ENCODE peak calls at places on chromosomes 3 and 15, in ten cellular contexts. N, V, D, T, C, R, E, W, L and I are unnamed samples. For H3K9me3 and H3K4me1, the result is how much of the 10 kb centered on the place peaks cover.

GRCh38 chr3:141262306-141262705 is 30.7 kb downstream of the PXYLP1 start:
- DNase-seq in N (no peak), V (no peak), D (no peak), T (no peak), C (no peak), R (no peak), E (peak), W (no peak), L (no peak), I (no peak)

GRCh38 chr3:172038823-172039222 is 555 bp upstream of the FNDC3B start:
- DNase-seq in N (no peak), V (no peak), D (no peak), T (no peak), C (no peak), R (no peak), E (peak), W (no peak), L (no peak), I (no peak)

GRCh38 chr3:62562017-62562416 is 188.7 kb upstream of the FEZF2 start:
- DNase-seq in N (no peak), V (no peak), D (peak), T (no peak), C (no peak), R (no peak), E (peak), W (no peak), L (no peak), I (no peak)

GRCh38 chr3:18725668-18726407 is 300.7 kb upstream of the SATB1 start:
- DNase-seq in N (no peak), V (no peak), D (no peak), T (peak), C (no peak), R (no peak), E (no peak), W (no peak), L (no peak), I (peak)

GRCh38 chr15:44716983-44717602 is 5.8 kb downstream of the B2M start:
- DNase-seq in N (no peak), V (no peak), D (no peak), T (no peak), C (no peak), R (no peak), E (no peak), W (no peak), L (no peak), I (no peak)

GRCh38 chr3:23723930-23724329 is 81.8 kb upstream of the UBE2E1 start:
- DNase-seq in N (no peak), V (no peak), D (no peak), T (no peak), C (no peak), R (no peak), E (no peak), W (no peak), L (no peak), I (no peak)

GRCh38 chr3:184545769-184546168 is 15.8 kb upstream of the EPHB3 start:
- DNase-seq in N (no peak), V (no peak), D (no peak), T (no peak), C (no peak), R (no peak), E (no peak), W (no peak), L (no peak), I (no peak)

GRCh38 chr3:38354588-38355344 is 8.2 kb downstream of the XYLB start:
- DNase-seq in N (no peak), V (no peak), D (peak), T (no peak), C (no peak), R (no peak), E (peak), W (peak), L (no peak), I (no peak)

GRCh38 chr3:76997733-76998132 is 42.2 kb upstream of the ROBO2 start:
- DNase-seq in N (no peak), V (no peak), D (no peak), T (no peak), C (no peak), R (no peak), E (peak), W (no peak), L (no peak), I (no peak)

GRCh38 chr3:34364345-34364744 is 565.9 kb downstream of the PDCD6IP start:
- DNase-seq in N (no peak), V (no peak), D (peak), T (no peak), C (no peak), R (no peak), E (no peak), W (no peak), L (no peak), I (no peak)

GRCh38 chr15:34791701-34792100 is 3.6 kb downstream of the ACTC1 start:
- DNase-seq in N (no peak), V (no peak), D (no peak), T (no peak), C (no peak), R (no peak), E (peak), W (no peak), L (no peak), I (no peak)

GRCh38 chr3:150725548-150725947 is 21.8 kb upstream of the ERICH6 start:
- DNase-seq in N (no peak), V (no peak), D (no peak), T (no peak), C (no peak), R (no peak), E (no peak), W (no peak), L (no peak), I (no peak)

GRCh38 chr3:16486201-16486600 is 27.3 kb downstream of the RFTN1 start:
- DNase-seq in N (no peak), V (no peak), D (no peak), T (no peak), C (no peak), R (no peak), E (no peak), W (no peak), L (no peak), I (no peak)

GRCh38 chr3:8617921-8618320 is 26.7 kb downstream of the SSUH2 start:
- DNase-seq in N (no peak), V (no peak), D (no peak), T (no peak), C (no peak), R (no peak), E (no peak), W (no peak), L (no peak), I (no peak)

GRCh38 chr3:42914771-42915515 is 9.0 kb downstream of the ZNF662 start:
- DNase-seq in N (no peak), V (no peak), D (no peak), T (no peak), C (no peak), R (no peak), E (no peak), W (no peak), L (no peak), I (no peak)
- H3K9me3 ChIP-seq in N (under half), V (half or more), D (under half), T (under half), C (under half), R (half or more), E (under half), W (under half), L (half or more), I (under half)

GRCh38 chr3:98980915-98981596 is 79.6 kb upstream of the DCBLD2 start:
- DNase-seq in N (no peak), V (no peak), D (peak), T (no peak), C (no peak), R (no peak), E (peak), W (no peak), L (no peak), I (no peak)
- H3K4me1 ChIP-seq in N (under half), V (under half), D (half or more), T (under half), C (under half), R (under half), E (under half), W (under half), L (under half), I (under half)

DNA sequence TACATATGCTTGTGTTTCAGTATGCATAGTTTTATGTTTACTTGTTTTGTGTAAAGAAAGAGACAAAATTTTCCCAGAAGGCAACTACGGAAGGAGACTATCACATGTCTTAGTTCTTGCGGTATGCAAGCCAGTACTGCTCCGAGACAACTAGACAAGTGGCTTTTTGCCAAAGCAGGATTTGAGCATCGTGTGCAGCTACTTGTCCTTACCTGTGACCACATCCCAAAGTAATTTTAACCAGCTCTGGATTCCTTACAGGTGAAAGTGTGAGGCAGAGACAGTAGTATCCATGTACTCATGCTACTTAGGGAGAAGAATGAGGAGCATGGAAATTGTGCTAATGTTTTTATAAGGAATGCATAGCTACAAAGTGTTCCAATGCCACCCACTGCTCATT is 591.3 kb upstream of the NR2F2 start:
- DNase-seq in N (no peak), V (no peak), D (no peak), T (no peak), C (no peak), R (no peak), E (no peak), W (no peak), L (no peak), I (no peak)
- H3K9me3 ChIP-seq in N (under half), V (under half), D (under half), T (under half), C (under half), R (under half), E (under half), W (under half), L (under half), I (under half)

DNA sequence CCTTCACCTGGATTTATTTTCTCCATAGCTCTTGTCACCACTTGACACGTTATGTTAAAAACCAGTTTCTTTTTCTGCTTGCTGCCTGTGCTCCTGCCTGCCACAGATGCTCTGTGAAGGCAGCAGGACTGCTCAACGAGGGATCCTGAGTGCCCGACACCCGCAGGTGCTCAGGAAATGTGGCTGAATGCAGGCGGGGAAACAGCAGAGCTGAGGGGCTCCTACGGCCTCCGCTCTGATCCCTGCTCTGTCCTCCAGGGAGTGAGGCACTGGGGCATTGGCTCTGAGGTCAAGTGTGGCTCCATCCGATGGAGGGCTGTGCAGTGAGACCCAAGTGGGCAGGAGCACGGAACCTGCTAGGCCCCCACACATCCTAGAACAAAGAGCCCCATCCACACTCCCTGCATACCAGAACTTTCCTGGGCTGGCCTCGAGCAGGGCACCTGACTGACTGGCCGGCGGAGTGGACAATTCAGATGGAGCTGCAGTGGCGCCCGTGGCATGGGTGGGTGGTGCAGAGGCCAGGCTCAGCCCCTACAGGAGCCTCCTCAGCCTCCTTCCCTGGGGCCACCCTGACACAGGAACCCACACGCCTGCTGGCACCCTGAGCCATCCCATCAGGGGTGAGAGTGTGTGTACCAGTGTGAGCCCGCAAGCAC is 27.9 kb downstream of the IQSEC1 start:
- DNase-seq in N (no peak), V (no peak), D (no peak), T (no peak), C (no peak), R (no peak), E (no peak), W (no peak), L (no peak), I (no peak)
- H3K4me1 ChIP-seq in N (under half), V (under half), D (under half), T (under half), C (under half), R (under half), E (under half), W (under half), L (under half), I (under half)

GRCh38 chr3:191158800-191159199 is 40.2 kb upstream of the OSTN start:
- DNase-seq in N (no peak), V (no peak), D (no peak), T (no peak), C (no peak), R (no peak), E (no peak), W (no peak), L (no peak), I (no peak)

GRCh38 chr3:191154827-191155226 is 44.2 kb upstream of the OSTN start:
- DNase-seq in N (no peak), V (no peak), D (no peak), T (no peak), C (no peak), R (no peak), E (no peak), W (no peak), L (no peak), I (no peak)

DNA sequence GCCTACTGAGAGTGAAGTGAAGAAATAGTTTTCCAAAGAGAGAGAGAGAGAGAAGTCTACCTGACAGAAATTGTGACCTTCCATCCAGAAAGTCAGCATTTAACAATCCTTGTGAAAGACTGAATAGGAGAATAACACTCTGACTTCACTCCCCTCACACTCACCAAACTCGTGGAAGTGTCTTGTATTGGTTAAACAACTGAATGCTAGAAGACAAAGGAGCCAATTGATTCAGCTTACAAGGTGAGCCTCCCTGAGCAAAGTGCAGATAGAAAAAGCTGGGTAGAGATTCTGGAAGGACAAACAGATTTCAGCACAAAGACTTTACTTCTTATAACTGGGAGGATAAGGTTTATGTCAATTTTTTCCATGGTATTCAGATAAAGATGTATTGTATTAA is 40.8 kb upstream of the OSTN start:
- DNase-seq in N (no peak), V (no peak), D (no peak), T (no peak), C (no peak), R (no peak), E (no peak), W (no peak), L (no peak), I (no peak)
- H3K9me3 ChIP-seq in N (under half), V (under half), D (under half), T (under half), C (under half), R (under half), E (under half), W (under half), L (under half), I (under half)